ENCODE peak calls at places on chromosome 6, in eight cellular contexts. K, R, T, G, L, B, P and N are unnamed samples.

GRCh38 chr6:154408906-154409500 is 52.4 kb upstream of the IPCEF1 start:
- DNase-seq in K (peak; percentile 30), R (no peak), T (no peak), G (no peak), L (no peak), B (no peak), P (no peak), N (peak; percentile 58)

GRCh38 chr6:108942556-108943492 is 94.6 kb downstream of the ARMC2 start:
- DNase-seq in K (no peak), R (no peak), T (no peak), G (no peak), L (peak; percentile 39), B (no peak), P (no peak), N (no peak)

GRCh38 chr6:14121936-14122344 is 4.4 kb downstream of the CD83 start:
- DNase-seq in K (no peak), R (no peak), T (no peak), G (no peak), L (peak; percentile 20), B (no peak), P (no peak), N (peak; percentile 82)

GRCh38 chr6:41257369-41258195 is 28.9 kb downstream of the TREM1 start:
- DNase-seq in K (peak; percentile 83), R (peak; percentile 56), T (no peak), G (no peak), L (no peak), B (no peak), P (peak; percentile 73), N (no peak)

GRCh38 chr6:89037156-89037900 is 43.2 kb upstream of the PNRC1 start:
- DNase-seq in K (no peak), R (no peak), T (no peak), G (no peak), L (no peak), B (no peak), P (no peak), N (no peak)

GRCh38 chr6:33813246-33813904 is 9.6 kb upstream of the MLN start:
- DNase-seq in K (no peak), R (no peak), T (no peak), G (no peak), L (no peak), B (no peak), P (no peak), N (no peak)

GRCh38 chr6:169831450-169832246 is 80.2 kb downstream of the ERMARD start:
- DNase-seq in K (peak; percentile 86), R (peak; percentile 87), T (peak; percentile 58), G (peak; percentile 91), L (peak; percentile 57), B (peak; percentile 91), P (peak; percentile 80), N (peak; percentile 67)

GRCh38 chr6:113630738-113631535 is 226.2 kb upstream of the MARCKS start:
- DNase-seq in K (peak; percentile 73), R (no peak), T (no peak), G (no peak), L (peak; percentile 3), B (no peak), P (no peak), N (no peak)

GRCh38 chr6:3438190-3439167 is 18.4 kb downstream of the SLC22A23 start:
- DNase-seq in K (peak; percentile 81), R (no peak), T (no peak), G (no peak), L (no peak), B (no peak), P (peak; percentile 75), N (no peak)

GRCh38 chr6:125779924-125780539 is 10.7 kb upstream of the NCOA7 start:
- DNase-seq in K (peak; percentile 97), R (peak; percentile 92), T (no peak), G (peak; percentile 87), L (peak; percentile 81), B (peak; percentile 75), P (peak; percentile 97), N (peak; percentile 89)

GRCh38 chr6:93424303-93425064 is 5.1 kb upstream of the EPHA7 start:
- DNase-seq in K (peak; percentile 26), R (no peak), T (no peak), G (no peak), L (no peak), B (no peak), P (no peak), N (no peak)

GRCh38 chr6:98634569-98634968 is 199.8 kb upstream of the POU3F2 start:
- DNase-seq in K (no peak), R (no peak), T (no peak), G (no peak), L (no peak), B (peak; percentile 24), P (no peak), N (no peak)

GRCh38 chr6:35731414-35731735 is 5.5 kb upstream of the ARMC12 start:
- DNase-seq in K (peak; percentile 94), R (peak; percentile 98), T (no peak), G (peak; percentile 94), L (peak; percentile 88), B (peak; percentile 99), P (peak; percentile 92), N (peak; percentile 78)

GRCh38 chr6:131910956-131911355 is 40.2 kb downstream of the CCN2 start:
- DNase-seq in K (no peak), R (no peak), T (no peak), G (no peak), L (no peak), B (no peak), P (no peak), N (no peak)

GRCh38 chr6:148342146-148343027 is at the start of gene SASH1:
- DNase-seq in K (peak; percentile 85), R (peak; percentile 63), T (peak; percentile 86), G (peak; percentile 69), L (no peak), B (peak; percentile 78), P (peak; percentile 75), N (peak; percentile 29)

GRCh38 chr6:37517411-37517812 is 17.7 kb upstream of the CCDC167 start:
- DNase-seq in K (peak; percentile 19), R (no peak), T (no peak), G (no peak), L (peak; percentile 70), B (no peak), P (no peak), N (peak; percentile 64)

GRCh38 chr6:155418017-155418749 is 37.5 kb downstream of the NOX3 start:
- DNase-seq in K (peak; percentile 89), R (no peak), T (no peak), G (no peak), L (peak; percentile 66), B (no peak), P (no peak), N (peak; percentile 50)

GRCh38 chr6:84581494-84582259 is 182.7 kb downstream of the TBX18 start:
- DNase-seq in K (peak; percentile 63), R (no peak), T (no peak), G (no peak), L (no peak), B (no peak), P (no peak), N (peak; percentile 68)